ENCODE peak calls at places on chromosomes 12 and 14, in ten cellular contexts. X is T1000, Y is GM23248, A is KBM-7, V is HS-5, E is kidney tubule cell, W is head of caudate nucleus, M is GM23338, D is Daoy, N is right cardiac atrium. B is an unnamed sample.
A peak's percentile ranks its signal among the peaks of the same experiment; 100 is the strongest.

GRCh38 chr14:96838449-96838848 is 41.3 kb downstream of the VRK1 start:
- DNase-seq in N (no peak), Y (no peak), M (no peak), V (no peak), W (no peak), A (no peak), E (no peak), D (no peak), X (no peak), B (no peak)

GRCh38 chr12:3795096-3795799 is 42.3 kb upstream of the CRACR2A start:
- DNase-seq in X (no peak), V (no peak), D (no peak), W (no peak), Y (no peak), E (no peak), M (no peak), N (no peak), A (no peak), B (no peak)

GRCh38 chr12:52230364-52231281 is 2.4 kb upstream of the KRT7 start:
- DNase-seq in Y (peak; percentile 90), E (peak; percentile 89), V (peak; percentile 80), X (peak; percentile 100), A (no peak), D (peak; percentile 91), M (peak; percentile 56), N (no peak), W (no peak), B (peak; percentile 85)

GRCh38 chr14:66401447-66402095 is 84.6 kb upstream of the CCDC196 start:
- DNase-seq in N (no peak), A (peak; percentile 15), E (peak; percentile 42), W (no peak), M (no peak), Y (peak; percentile 14), X (no peak), D (no peak), V (no peak), B (no peak)

GRCh38 chr12:102425109-102426009 is 55.0 kb downstream of the IGF1 start:
- DNase-seq in M (peak; percentile 24), D (no peak), Y (no peak), A (no peak), N (no peak), W (no peak), V (no peak), X (no peak), E (no peak), B (no peak)

GRCh38 chr14:26694521-26694920 is 96.7 kb upstream of the NOVA1 start:
- DNase-seq in N (no peak), E (no peak), W (no peak), V (no peak), X (no peak), Y (no peak), M (no peak), A (peak; percentile 3), D (no peak), B (no peak)

GRCh38 chr14:80522936-80523335 is 311.6 kb upstream of the DIO2 start:
- DNase-seq in W (no peak), X (no peak), D (no peak), Y (peak; percentile 9), V (no peak), N (no peak), A (no peak), M (no peak), E (peak; percentile 4), B (no peak)

GRCh38 chr12:92442782-92443181 is 260.0 kb upstream of the PLEKHG7 start:
- DNase-seq in E (no peak), M (no peak), Y (no peak), N (no peak), X (no peak), D (no peak), W (no peak), V (no peak), A (no peak), B (no peak)

GRCh38 chr12:76142305-76142704 is 57.8 kb upstream of the NAP1L1 start:
- DNase-seq in M (no peak), N (no peak), Y (no peak), A (no peak), D (no peak), E (no peak), W (no peak), X (no peak), V (no peak), B (no peak)

GRCh38 chr12:88834226-88834625 is 254.0 kb upstream of the KITLG start:
- DNase-seq in N (no peak), M (no peak), W (no peak), D (no peak), X (no peak), A (no peak), V (peak; percentile 41), E (peak; percentile 6), Y (peak; percentile 60), B (no peak)

GRCh38 chr12:93573552-93574223 is 1.2 kb downstream of the SOCS2 start:
- DNase-seq in D (peak; percentile 50), E (peak; percentile 76), W (no peak), V (no peak), X (no peak), Y (peak; percentile 80), M (peak; percentile 44), N (no peak), A (peak; percentile 81), B (no peak)

GRCh38 chr14:50599700-50600444 is 39.9 kb downstream of the ATL1 start:
- DNase-seq in A (peak; percentile 75), V (peak; percentile 33), D (peak; percentile 14), X (no peak), W (no peak), E (peak; percentile 51), M (peak; percentile 68), N (no peak), Y (peak; percentile 63), B (peak; percentile 82)

GRCh38 chr12:43578782-43579181 is 26.8 kb upstream of the ADAMTS20 start:
- DNase-seq in X (no peak), V (no peak), W (no peak), A (no peak), N (no peak), E (no peak), D (peak; percentile 10), M (no peak), Y (peak; percentile 40), B (no peak)

GRCh38 chr12:49293056-49293956 is 1.6 kb upstream of the PRPH start:
- DNase-seq in Y (no peak), A (no peak), X (no peak), D (no peak), W (no peak), E (no peak), N (peak; percentile 88), V (no peak), M (peak; percentile 72), B (no peak)

GRCh38 chr12:119302334-119303132 is 32.0 kb upstream of the CCDC60 start:
- DNase-seq in M (peak; percentile 28), X (no peak), V (no peak), Y (no peak), N (peak; percentile 51), E (no peak), D (no peak), W (no peak), A (no peak), B (no peak)